ENCODE peak calls at places on chromosomes 6 and 20, in five cellular contexts. G is IMR-90; S is choroid plexus epithelial cell; R is CD4-positive, alpha-beta T cell; P is cardiac fibroblast. J is an unnamed sample.

GRCh38 chr6:43540507-43540906 is 23.6 kb downstream of the POLR1C start:
- DNase-seq in G (no peak), S (no peak), R (no peak), P (no peak), J (no peak)

GRCh38 chr6:154343473-154344308 is 12.9 kb downstream of the IPCEF1 start:
- DNase-seq in G (peak; percentile 16), S (peak; percentile 69), R (no peak), P (peak; percentile 61), J (peak; percentile 59)

GRCh38 chr20:35447082-35447789 is 8.2 kb upstream of the CEP250 start:
- DNase-seq in G (peak; percentile 73), S (peak; percentile 86), R (peak; percentile 86), P (peak; percentile 89), J (peak; percentile 96)

GRCh38 chr6:84652356-84653026 is 111.9 kb downstream of the TBX18 start:
- DNase-seq in G (peak; percentile 92), S (peak; percentile 97), R (no peak), P (peak; percentile 97), J (peak; percentile 87)

GRCh38 chr6:117491916-117492315 is 9.4 kb downstream of the DCBLD1 start:
- DNase-seq in G (peak; percentile 58), S (peak; percentile 58), R (no peak), P (peak; percentile 82), J (peak; percentile 64)

GRCh38 chr20:25692499-25692898 is 4.2 kb downstream of the ZNF337 start:
- DNase-seq in G (no peak), S (no peak), R (no peak), P (no peak), J (no peak)

GRCh38 chr6:42505377-42505702 is 53.6 kb upstream of the TRERF1 start:
- DNase-seq in G (peak; percentile 67), S (peak; percentile 39), R (no peak), P (peak; percentile 82), J (peak; percentile 33)

GRCh38 chr20:58150772-58151171 is 77.7 kb downstream of the ANKRD60 start:
- DNase-seq in G (no peak), S (no peak), R (no peak), P (no peak), J (no peak)

GRCh38 chr6:39938773-39939381 is 4.6 kb upstream of the MOCS1 start:
- DNase-seq in G (no peak), S (no peak), R (no peak), P (no peak), J (no peak)

GRCh38 chr6:75934643-75935472 is 137.6 kb downstream of the IMPG1 start:
- DNase-seq in G (peak; percentile 79), S (peak; percentile 88), R (no peak), P (peak; percentile 85), J (peak; percentile 83)

GRCh38 chr6:159002432-159003160 is 2.6 kb upstream of the RSPH3 start:
- DNase-seq in G (peak; percentile 61), S (peak; percentile 44), R (no peak), P (peak; percentile 57), J (peak; percentile 79)

GRCh38 chr6:112396221-112396620 is 49.1 kb downstream of the RFPL4B start:
- DNase-seq in G (peak; percentile 4), S (no peak), R (no peak), P (no peak), J (peak; percentile 47)

GRCh38 chr6:159683722-159684304 is 9.2 kb downstream of the SOD2 start:
- DNase-seq in G (no peak), S (no peak), R (no peak), P (no peak), J (no peak)

GRCh38 chr6:69179681-69180080 is 544.6 kb downstream of the ADGRB3 start:
- DNase-seq in G (no peak), S (no peak), R (no peak), P (peak; percentile 9), J (no peak)

GRCh38 chr6:149138699-149139294 is 178.7 kb upstream of the TAB2 start:
- DNase-seq in G (no peak), S (no peak), R (no peak), P (no peak), J (no peak)

GRCh38 chr6:38154731-38155130 is 335.2 kb downstream of the ZFAND3 start:
- DNase-seq in G (no peak), S (no peak), R (no peak), P (no peak), J (no peak)

GRCh38 chr6:4775591-4776492 is at the start of gene CDYL:
- DNase-seq in G (peak; percentile 85), S (peak; percentile 91), R (peak; percentile 87), P (peak; percentile 86), J (peak; percentile 94)

GRCh38 chr6:26421259-26422144 is 18.8 kb upstream of the BTN3A3 start:
- DNase-seq in G (peak; percentile 92), S (peak; percentile 94), R (peak; percentile 20), P (peak; percentile 94), J (peak; percentile 93)

GRCh38 chr20:32894711-32895355 is 36.1 kb downstream of the EFCAB8 start:
- DNase-seq in G (no peak), S (no peak), R (no peak), P (no peak), J (no peak)

GRCh38 chr6:34412054-34412453 is 13.8 kb downstream of the RPS10 start:
- DNase-seq in G (no peak), S (no peak), R (no peak), P (no peak), J (no peak)

GRCh38 chr6:28947831-28948270 is 24.1 kb upstream of the TRIM27 start:
- DNase-seq in G (peak; percentile 59), S (no peak), R (no peak), P (peak; percentile 68), J (peak; percentile 94)

GRCh38 chr6:52547647-52548352 is 29.1 kb downstream of the TRAM2 start:
- DNase-seq in G (peak; percentile 75), S (peak; percentile 83), R (no peak), P (peak; percentile 62), J (peak; percentile 65)

GRCh38 chr6:151702851-151703629 is 104.4 kb upstream of the ESR1 start:
- DNase-seq in G (no peak), S (no peak), R (no peak), P (no peak), J (peak; percentile 63)

GRCh38 chr20:17504898-17505663 is 26.1 kb downstream of the BFSP1 start:
- DNase-seq in G (peak; percentile 59), S (peak; percentile 73), R (peak; percentile 18), P (peak; percentile 83), J (peak; percentile 84)

GRCh38 chr6:132764370-132764769 is 6.7 kb upstream of the VNN2 start:
- DNase-seq in G (peak; percentile 83), S (peak; percentile 67), R (no peak), P (peak; percentile 81), J (peak; percentile 92)

GRCh38 chr6:125984311-125984710 is 2.0 kb upstream of the TRMT11 start:
- DNase-seq in G (peak; percentile 83), S (peak; percentile 71), R (no peak), P (peak; percentile 33), J (no peak)

GRCh38 chr6:151240036-151240685 is 394 bp downstream of the AKAP12 start:
- DNase-seq in G (peak; percentile 64), S (peak; percentile 84), R (no peak), P (peak; percentile 86), J (peak; percentile 43)

GRCh38 chr6:161079566-161080262 is 88.1 kb downstream of the MAP3K4 start:
- DNase-seq in G (peak; percentile 88), S (peak; percentile 67), R (peak; percentile 37), P (peak; percentile 88), J (peak; percentile 73)

GRCh38 chr6:144951730-144952437 is 666.7 kb downstream of the UTRN start:
- DNase-seq in G (no peak), S (no peak), R (no peak), P (no peak), J (no peak)

GRCh38 chr6:12137480-12137879 is 125.4 kb downstream of the HIVEP1 start:
- DNase-seq in G (peak; percentile 85), S (peak; percentile 91), R (no peak), P (peak; percentile 91), J (peak; percentile 78)

DNA sequence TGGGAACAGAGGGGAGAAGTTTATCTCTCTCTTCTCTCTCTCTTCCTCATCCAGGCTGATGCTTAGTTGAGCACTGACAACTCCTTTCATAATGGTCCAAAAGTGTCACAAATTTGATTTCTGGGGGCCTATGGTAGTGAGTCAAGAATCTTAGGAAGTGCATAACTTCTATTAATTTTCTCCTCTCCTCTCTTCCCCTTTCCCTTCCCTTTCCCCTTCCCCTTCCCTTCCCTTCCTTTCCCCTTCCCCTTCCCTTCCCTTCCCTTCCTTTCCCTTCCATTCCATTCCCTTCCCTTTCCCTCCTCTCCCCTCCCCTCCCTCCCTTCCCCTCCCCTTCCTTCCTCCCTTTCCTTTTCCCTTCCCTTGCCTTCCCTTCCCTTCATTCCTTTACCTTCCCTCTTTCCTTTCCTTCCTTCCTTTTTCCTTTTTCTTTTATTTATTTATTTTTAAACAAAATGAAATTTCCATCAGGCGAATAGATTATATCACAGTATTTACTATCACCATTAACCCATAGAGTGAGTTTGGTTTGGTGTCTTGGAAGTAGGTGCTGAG is 56.9 kb upstream of the JAG1 start:
- DNase-seq in G (no peak), S (no peak), R (no peak), P (no peak), J (no peak)
- TF ChIP-seq CTCF in G (no peak), S (no peak), R (no peak), P (no peak), J (no peak)

DNA sequence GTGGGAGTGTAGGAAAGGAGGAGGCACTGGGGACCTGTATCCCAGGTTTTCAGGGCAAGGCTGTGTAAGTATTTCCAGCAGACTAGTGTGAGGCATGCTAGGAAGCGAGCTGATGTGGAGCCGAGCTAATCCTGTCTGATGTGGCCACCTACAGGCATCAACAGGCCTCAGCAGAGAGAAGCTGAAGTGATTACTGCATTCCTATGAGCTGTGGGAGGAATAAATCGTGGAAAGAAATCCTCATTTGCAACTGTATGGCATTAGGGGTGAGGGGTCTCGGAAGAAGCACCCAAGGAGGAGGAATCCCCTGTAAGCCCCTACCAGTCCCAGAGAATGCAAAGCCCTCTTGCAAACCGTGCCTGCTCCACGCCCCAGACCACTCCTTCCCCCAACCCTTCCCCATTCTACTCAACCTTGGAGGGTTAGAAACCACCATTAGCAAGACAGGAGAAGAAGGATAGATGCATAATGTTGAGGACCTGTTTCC is 41.6 kb downstream of the C6orf15 start:
- DNase-seq in G (peak; percentile 84), S (peak; percentile 94), R (no peak), P (peak; percentile 74), J (peak; percentile 84)
- TF ChIP-seq CTCF in G (peak; percentile 82), S (peak; percentile 89), R (no peak), P (peak; percentile 62), J (peak; percentile 89)

GRCh38 chr20:23350007-23350854 is at the start of gene NXT1:
- DNase-seq in G (peak; percentile 99), S (peak; percentile 100), R (peak; percentile 94), P (peak; percentile 99), J (peak; percentile 99)
- TF ChIP-seq CTCF in G (no peak), S (no peak), R (peak; percentile 44), P (no peak), J (peak; percentile 41)

DNA sequence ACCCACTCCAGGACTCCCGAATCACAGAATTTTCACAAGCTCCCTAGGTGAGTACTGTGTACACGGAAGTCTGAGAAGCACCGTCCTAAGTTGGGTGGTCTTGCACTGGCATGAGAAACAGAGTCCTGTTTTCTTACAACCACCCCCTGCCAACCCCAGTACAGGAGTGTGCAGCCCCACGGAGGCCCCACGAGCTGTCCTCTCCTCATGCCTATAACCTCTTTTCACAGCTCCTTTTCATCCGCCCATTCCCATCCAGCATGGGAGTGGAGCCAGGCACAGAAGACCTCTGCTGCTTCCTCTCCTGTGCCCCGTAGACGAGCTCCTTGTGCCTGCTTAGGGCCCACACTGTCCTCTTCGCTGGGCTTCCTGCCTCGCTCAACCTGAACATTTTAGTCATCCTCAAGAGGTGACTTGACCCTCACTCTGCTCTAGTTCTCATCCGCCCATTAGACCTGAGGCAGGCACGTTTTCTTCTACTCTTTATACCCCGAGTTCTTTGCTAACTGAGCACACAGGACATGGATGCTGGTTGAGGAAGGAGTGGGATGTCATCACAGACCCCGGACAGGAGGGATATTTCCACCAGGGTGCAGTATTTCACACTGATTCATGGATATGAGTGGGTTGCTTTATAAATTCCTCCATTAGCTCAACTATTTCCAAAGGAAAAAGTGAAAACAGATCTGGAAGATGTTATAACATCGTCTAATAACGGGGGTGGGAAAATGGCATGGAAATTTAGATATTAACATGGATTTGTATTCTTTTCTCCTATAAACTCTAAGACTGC is 160.5 kb downstream of the TTLL2 start:
- DNase-seq in G (no peak), S (peak; percentile 56), R (no peak), P (peak; percentile 25), J (peak; percentile 11)
- TF ChIP-seq CTCF in G (no peak), S (peak; percentile 60), R (no peak), P (peak; percentile 15), J (peak; percentile 30)

J was measured in PC-3.